ENCODE peak calls at places on chromosomes 7 and 10, in eight cellular contexts. E is hippocampal formation, F is dorsolateral prefrontal cortex, N is PC-3, G is tibial artery, P is NCI-H748 treated with DMSO at 0.1 percent for 48 hours, K is amniotic stem cell, O is HFFc6. S is an unnamed sample.

GRCh38 chr7:135333196-135333595 is 99.6 kb downstream of the STRA8 start:
- DNase-seq in O (no peak), P (no peak), G (no peak), K (no peak), N (peak), F (no peak), E (no peak), S (no peak)

GRCh38 chr7:129661645-129662182 is 50.2 kb downstream of the NRF1 start:
- DNase-seq in F (no peak), O (no peak), E (no peak), P (no peak), N (no peak), G (no peak), K (no peak), S (no peak)

GRCh38 chr10:88889559-88890337 is 9.7 kb downstream of the STAMBPL1 start:
- DNase-seq in O (no peak), G (no peak), N (no peak), E (no peak), P (no peak), K (no peak), F (no peak), S (no peak)

GRCh38 chr10:59750155-59750945 is 2.9 kb downstream of the MRLN start:
- DNase-seq in N (peak), G (no peak), O (no peak), P (no peak), K (no peak), E (no peak), F (no peak), S (no peak)

GRCh38 chr7:25098096-25099046 is 26.7 kb downstream of the CYCS start:
- DNase-seq in N (peak), G (peak), O (peak), P (peak), K (peak), F (peak), E (peak), S (peak)

GRCh38 chr7:104328308-104328969 is at the start of gene LHFPL3:
- DNase-seq in O (no peak), E (peak), F (peak), G (no peak), K (no peak), P (peak), N (no peak), S (no peak)

GRCh38 chr7:140404565-140405080 is 765 bp downstream of the RAB19 start:
- DNase-seq in K (no peak), N (peak), O (no peak), G (no peak), E (no peak), F (no peak), P (peak), S (no peak)

GRCh38 chr10:129977794-129978193 is 13.7 kb upstream of the EBF3 start:
- DNase-seq in N (no peak), K (no peak), F (no peak), G (no peak), E (no peak), O (no peak), P (no peak), S (no peak)

GRCh38 chr10:110529596-110530011 is 31.9 kb downstream of the DUSP5 start:
- DNase-seq in E (no peak), K (no peak), N (no peak), G (no peak), O (no peak), P (no peak), F (no peak), S (peak)

GRCh38 chr7:15199482-15199881 is 296.9 kb upstream of the DGKB start:
- DNase-seq in E (peak), P (no peak), K (no peak), G (no peak), O (peak), N (peak), F (no peak), S (no peak)

GRCh38 chr10:72783290-72783689 is 91.3 kb downstream of the MCU start:
- DNase-seq in E (no peak), K (no peak), F (no peak), O (no peak), G (no peak), N (peak), P (no peak), S (no peak)

GRCh38 chr7:16416289-16417282 is 4.8 kb downstream of the CRPPA start:
- DNase-seq in G (no peak), O (peak), F (no peak), P (no peak), K (peak), N (peak), E (no peak), S (no peak)

GRCh38 chr7:41491313-41491712 is 211.6 kb downstream of the INHBA start:
- DNase-seq in P (no peak), F (no peak), G (no peak), K (no peak), E (no peak), O (no peak), N (peak), S (no peak)

GRCh38 chr10:50152792-50153272 is 85.1 kb downstream of the WASHC2A start:
- DNase-seq in F (no peak), E (no peak), G (no peak), N (no peak), P (no peak), O (no peak), K (no peak), S (no peak)

GRCh38 chr10:97463363-97464132 is 17.6 kb downstream of the ZDHHC16 start:
- DNase-seq in N (peak), O (peak), E (peak), F (no peak), K (no peak), P (no peak), G (no peak), S (peak)

GRCh38 chr10:78450807-78451485 is 417.3 kb downstream of the RPS24 start:
- DNase-seq in P (peak), N (no peak), O (no peak), K (no peak), G (no peak), E (no peak), F (no peak), S (no peak)

GRCh38 chr10:101066890-101067355 is 5.1 kb downstream of the KAZALD1 start:
- DNase-seq in G (no peak), N (no peak), K (no peak), F (no peak), P (peak), E (no peak), O (no peak), S (no peak)

GRCh38 chr10:22504766-22505165 is 159.5 kb downstream of the SPAG6 start:
- DNase-seq in K (no peak), N (no peak), F (no peak), O (no peak), P (no peak), E (no peak), G (no peak), S (no peak)

GRCh38 chr10:93115661-93116383 is 42.1 kb downstream of the CYP26A1 start:
- DNase-seq in G (peak), O (peak), P (no peak), K (peak), N (peak), E (no peak), F (no peak), S (peak)

GRCh38 chr10:100744980-100745881 is at the start of gene PAX2:
- DNase-seq in F (no peak), N (peak), K (no peak), G (no peak), O (no peak), P (no peak), E (no peak), S (no peak)

GRCh38 chr7:27784399-27785053 is 44.6 kb downstream of the TAX1BP1 start:
- DNase-seq in O (peak), P (no peak), K (peak), G (no peak), E (peak), N (peak), F (no peak), S (no peak)

GRCh38 chr10:13928362-13928921 is 341.7 kb downstream of the PRPF18 start:
- DNase-seq in O (no peak), E (no peak), K (no peak), G (no peak), F (no peak), P (no peak), N (no peak), S (no peak)

S was measured in activated effector memory CD4-positive, alpha-beta T cell treated with anti-CD3 and anti-CD28 coated beads, Interleukin-2, amount 50 U/mL, for 16 hours.